ENCODE peak calls at places on chromosomes 3 and 15, in eight cellular contexts. Z, F, P, K, G, J, E and O are unnamed samples.

GRCh38 chr3:136343873-136344281 is 93.7 kb downstream of the PCCB start:
- DNase-seq in F (peak; percentile 89), J (no peak), Z (peak; percentile 93), P (peak; percentile 93), K (no peak), G (peak; percentile 92), E (peak; percentile 43), O (peak; percentile 0)

GRCh38 chr15:34682673-34683072 is 72.1 kb downstream of the GJD2 start:
- DNase-seq in E (no peak), K (no peak), P (no peak), F (no peak), Z (no peak), J (no peak), G (peak; percentile 50), O (no peak)

GRCh38 chr3:60756636-60757035 is 494.6 kb downstream of the FHIT start:
- DNase-seq in K (no peak), P (no peak), G (no peak), F (no peak), J (no peak), E (no peak), Z (no peak), O (no peak)

GRCh38 chr3:153146191-153147053 is 15.6 kb upstream of the RAP2B start:
- DNase-seq in P (no peak), F (no peak), Z (no peak), G (no peak), J (no peak), E (no peak), K (no peak), O (no peak)

GRCh38 chr15:42070966-42071350 is 23.4 kb downstream of the PLA2G4D start:
- DNase-seq in P (no peak), J (no peak), E (no peak), F (no peak), Z (no peak), K (no peak), G (no peak), O (no peak)

GRCh38 chr15:70195808-70196304 is 98.1 kb upstream of the TLE3 start:
- DNase-seq in G (peak; percentile 30), Z (peak; percentile 71), J (no peak), P (no peak), F (peak; percentile 70), K (no peak), E (peak; percentile 51), O (no peak)

GRCh38 chr3:12193485-12194165 is 34.9 kb upstream of the TIMP4 start:
- DNase-seq in J (no peak), G (peak; percentile 94), P (no peak), F (peak; percentile 95), Z (peak; percentile 64), E (peak; percentile 88), K (no peak), O (no peak)

GRCh38 chr15:27250223-27250622 is 279.2 kb downstream of the GABRG3 start:
- DNase-seq in Z (no peak), E (no peak), P (no peak), K (no peak), F (no peak), G (no peak), J (peak; percentile 80), O (peak; percentile 17)

GRCh38 chr3:195060217-195060481 is 210.8 kb downstream of the XXYLT1 start:
- DNase-seq in P (no peak), Z (peak; percentile 16), K (no peak), G (no peak), F (no peak), J (no peak), E (no peak), O (no peak)

GRCh38 chr15:32790352-32790999 is 72.7 kb downstream of the GREM1 start:
- DNase-seq in K (no peak), E (no peak), P (no peak), G (no peak), J (no peak), Z (no peak), F (no peak), O (no peak)

GRCh38 chr3:115388825-115389224 is 234.5 kb upstream of the GAP43 start:
- DNase-seq in G (no peak), J (no peak), F (no peak), E (no peak), Z (no peak), P (no peak), K (no peak), O (no peak)

GRCh38 chr15:40313531-40314398 is 6.0 kb upstream of the PLCB2 start:
- DNase-seq in J (peak; percentile 76), K (no peak), G (no peak), E (no peak), Z (peak; percentile 83), P (peak; percentile 48), F (no peak), O (no peak)

GRCh38 chr3:194111336-194111735 is 24.6 kb upstream of the HES1 start:
- DNase-seq in P (no peak), F (no peak), Z (no peak), E (no peak), K (no peak), J (no peak), G (no peak), O (no peak)

GRCh38 chr3:14144423-14145075 is 19.7 kb downstream of the TMEM43 start:
- DNase-seq in F (peak; percentile 99), K (peak; percentile 53), Z (peak; percentile 67), J (peak; percentile 55), E (peak; percentile 91), P (peak; percentile 89), G (peak; percentile 92), O (peak; percentile 36)

GRCh38 chr3:21435871-21436270 is 315.1 kb downstream of the ZNF385D start:
- DNase-seq in Z (no peak), F (peak; percentile 86), P (no peak), K (no peak), J (peak; percentile 91), E (no peak), G (peak; percentile 94), O (no peak)

GRCh38 chr15:47513496-47513895 is 203.8 kb upstream of the SEMA6D start:
- DNase-seq in G (no peak), K (no peak), P (no peak), Z (no peak), F (no peak), J (no peak), E (no peak), O (no peak)

GRCh38 chr15:95141486-95141885 is 910.1 kb downstream of the MCTP2 start:
- DNase-seq in Z (no peak), J (no peak), K (no peak), P (no peak), G (no peak), E (no peak), F (no peak), O (no peak)

GRCh38 chr3:66722675-66723074 is 221.9 kb upstream of the LRIG1 start:
- DNase-seq in K (no peak), E (no peak), J (no peak), G (peak; percentile 62), F (peak; percentile 43), Z (no peak), P (no peak), O (no peak)

GRCh38 chr3:18194431-18194830 is 230.7 kb downstream of the SATB1 start:
- DNase-seq in Z (no peak), P (peak; percentile 55), J (no peak), E (no peak), F (no peak), G (no peak), K (no peak), O (no peak)

GRCh38 chr3:51940648-51941421 is 869 bp downstream of the RRP9 start:
- DNase-seq in P (no peak), J (no peak), K (no peak), G (no peak), E (no peak), Z (no peak), F (no peak), O (no peak)

GRCh38 chr15:64681424-64682024 is 93.9 kb downstream of the RBPMS2 start:
- DNase-seq in P (peak; percentile 27), J (peak; percentile 70), K (no peak), F (no peak), E (peak; percentile 75), G (peak; percentile 34), Z (no peak), O (peak; percentile 29)

GRCh38 chr15:83208357-83208661 is 686 bp upstream of the HDGFL3 start:
- DNase-seq in F (no peak), P (peak; percentile 30), G (no peak), E (no peak), J (peak; percentile 57), Z (no peak), K (no peak), O (no peak)

GRCh38 chr3:2156244-2156847 is 57.7 kb downstream of the CNTN4 start:
- DNase-seq in K (no peak), Z (no peak), J (no peak), E (peak; percentile 24), P (no peak), G (no peak), F (no peak), O (no peak)

GRCh38 chr3:127747751-127748521 is 74.4 kb downstream of the MGLL start:
- DNase-seq in J (peak; percentile 67), K (no peak), Z (peak; percentile 84), G (peak; percentile 94), E (peak; percentile 33), F (peak; percentile 78), P (no peak), O (no peak)

GRCh38 chr3:63353383-63353782 is 75.3 kb downstream of the SYNPR start:
- DNase-seq in G (no peak), Z (no peak), J (no peak), K (no peak), E (no peak), P (no peak), F (no peak), O (no peak)